ENCODE peak calls at places on chromosomes 13 and 19, in four cellular contexts. V, P, H and K are unnamed samples.

GRCh38 chr13:110885966-110886365 is 28.9 kb downstream of the ANKRD10 start:
- DNase-seq in H (no peak), P (no peak), V (no peak), K (no peak)

GRCh38 chr13:98480915-98481510 is 95.9 kb downstream of the STK24 start:
- DNase-seq in P (no peak), V (no peak), H (no peak), K (no peak)

GRCh38 chr19:7731615-7732014 is 295 bp downstream of the CLEC4G start:
- DNase-seq in H (no peak), P (no peak), V (no peak), K (no peak)

GRCh38 chr13:60944863-60945262 is 470.8 kb downstream of the PCDH20 start:
- DNase-seq in V (no peak), P (no peak), H (no peak), K (no peak)

GRCh38 chr19:58392945-58393724 is 2.3 kb upstream of the RNF225 start:
- DNase-seq in P (peak), V (no peak), H (no peak), K (no peak)

GRCh38 chr13:20182231-20182846 is 10.4 kb downstream of the GJB2 start:
- DNase-seq in H (no peak), V (no peak), P (no peak), K (no peak)

GRCh38 chr13:43145556-43145955 is 122.2 kb downstream of the DNAJC15 start:
- DNase-seq in P (no peak), H (no peak), V (no peak), K (no peak)

GRCh38 chr19:2962018-2962670 is 15.2 kb upstream of the TLE6 start:
- DNase-seq in H (peak), V (no peak), P (no peak), K (peak)

GRCh38 chr19:41166888-41167804 is 25.9 kb upstream of the CYP2S1 start:
- DNase-seq in V (no peak), P (no peak), H (no peak), K (no peak)

GRCh38 chr13:59691501-59692066 is 472.1 kb downstream of the DIAPH3 start:
- DNase-seq in H (no peak), P (no peak), V (no peak), K (no peak)

GRCh38 chr19:7516878-7517277 is 975 bp downstream of the ZNF358 start:
- DNase-seq in V (no peak), P (no peak), H (no peak), K (no peak)

GRCh38 chr19:11480927-11481776 is at the start of gene ELAVL3:
- DNase-seq in H (no peak), V (no peak), P (peak), K (no peak)
- TF ChIP-seq CTCF in H (no peak), V (no peak), P (no peak), K (no peak)

DNA sequence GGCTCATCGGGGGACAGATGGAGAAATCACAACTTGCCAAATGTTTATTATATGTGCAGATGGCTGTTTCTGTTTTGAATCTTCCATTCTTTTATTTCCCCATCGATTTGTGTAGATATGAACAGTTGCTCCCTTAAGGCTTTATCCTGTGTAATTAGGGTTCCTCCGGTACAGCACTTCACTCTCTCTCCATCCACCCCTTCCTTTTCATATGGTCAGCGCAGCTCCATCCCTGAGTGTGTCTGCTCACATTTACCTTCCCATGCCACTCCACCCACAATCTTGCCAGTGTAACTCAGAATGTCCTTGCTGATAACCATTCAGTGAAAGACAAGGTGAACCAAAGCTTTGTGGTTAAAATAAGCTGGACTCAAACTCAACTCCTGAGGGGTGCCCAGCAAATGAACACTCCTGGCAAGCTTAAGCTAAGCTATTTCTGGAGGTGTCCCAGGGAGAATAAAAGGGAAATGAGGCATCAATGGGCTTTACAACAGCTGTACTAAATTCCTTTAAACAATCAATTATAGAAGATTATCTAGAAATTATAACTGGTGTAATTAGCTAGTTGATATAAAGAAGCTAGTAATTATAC is 51.3 kb downstream of the TBC1D4 start:
- DNase-seq in H (no peak), P (no peak), V (no peak), K (no peak)
- TF ChIP-seq CTCF in H (no peak), P (no peak), V (no peak), K (no peak)

GRCh38 chr19:48826606-48827020 is 9.7 kb downstream of the HSD17B14 start:
- DNase-seq in V (peak), P (peak), H (no peak), K (no peak)
- TF ChIP-seq CTCF in V (peak), P (peak), H (no peak), K (no peak)

DNA sequence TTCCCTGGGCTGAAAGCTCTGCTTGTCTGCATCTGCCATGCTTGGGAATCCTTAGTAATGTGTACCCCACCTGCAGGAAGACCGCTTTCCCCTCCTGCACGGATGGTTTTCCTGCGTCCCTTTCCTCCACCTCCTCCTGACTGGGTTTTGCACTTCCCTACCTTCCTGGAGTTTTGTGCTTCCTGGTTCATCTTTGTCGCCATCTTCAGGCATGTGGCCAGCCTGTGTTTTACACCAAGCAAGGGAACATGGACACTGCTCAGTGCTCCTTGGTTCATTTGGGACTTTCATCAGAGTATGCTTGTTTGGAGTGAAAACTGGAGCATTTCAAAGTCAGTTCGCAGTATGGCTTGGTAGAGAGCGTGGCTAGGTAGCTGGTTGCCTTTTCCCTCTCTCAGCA is 30.7 kb downstream of the ERICH6B start:
- DNase-seq in V (no peak), H (no peak), P (no peak), K (no peak)
- TF ChIP-seq CTCF in V (no peak), H (peak), P (no peak), K (no peak)

GRCh38 chr19:56670961-56671612 is 470 bp downstream of the ZNF835 start:
- DNase-seq in V (no peak), H (no peak), P (peak), K (no peak)
- TF ChIP-seq CTCF in V (no peak), H (no peak), P (no peak), K (no peak)